ENCODE peak calls at places on chromosomes 13 and 19, in ten cellular contexts. D, A, P, G, B, I, K, W, Y and Z are unnamed samples.
A peak's percentile ranks its signal among the peaks of the same experiment; 100 is the strongest.

GRCh38 chr19:8366961-8367326 is 3.0 kb downstream of the ANGPTL4 start:
- DNase-seq in G (peak; percentile 49), A (no peak), Y (no peak), P (no peak), W (no peak), B (no peak), I (no peak), D (no peak), K (peak; percentile 95), Z (no peak)

GRCh38 chr13:44815507-44816074 is 173.7 kb downstream of the NUFIP1 start:
- DNase-seq in D (peak; percentile 92), A (peak; percentile 72), W (peak; percentile 43), Y (no peak), B (peak; percentile 88), I (peak; percentile 46), P (no peak), G (peak; percentile 67), K (peak; percentile 98), Z (no peak)

GRCh38 chr19:39506944-39507714 is 7.8 kb upstream of the SELENOV start:
- DNase-seq in P (no peak), W (peak; percentile 71), I (peak; percentile 82), G (peak; percentile 91), K (peak; percentile 79), Y (peak; percentile 81), B (no peak), A (no peak), D (peak; percentile 75), Z (no peak)

GRCh38 chr19:11138659-11139526 is 16.7 kb downstream of the SPC24 start:
- DNase-seq in W (peak; percentile 57), P (no peak), K (peak; percentile 82), D (peak; percentile 57), A (peak; percentile 62), G (peak; percentile 88), Y (peak; percentile 68), I (peak; percentile 74), B (peak; percentile 86), Z (no peak)

GRCh38 chr13:93690139-93690538 is 463.5 kb downstream of the GPC6 start:
- DNase-seq in B (no peak), G (peak; percentile 60), Y (no peak), I (no peak), K (peak; percentile 52), W (peak; percentile 48), D (no peak), P (no peak), A (no peak), Z (no peak)

GRCh38 chr13:38957794-38958592 is 32.6 kb downstream of the STOML3 start:
- DNase-seq in Y (no peak), G (no peak), K (no peak), W (no peak), P (no peak), D (no peak), I (no peak), B (no peak), A (no peak), Z (no peak)

GRCh38 chr13:85738696-85739320 is 60.4 kb downstream of the SLITRK6 start:
- DNase-seq in B (no peak), A (no peak), I (no peak), D (peak; percentile 51), Y (no peak), W (no peak), P (no peak), K (no peak), G (no peak), Z (no peak)

GRCh38 chr13:108368240-108368898 is 98.9 kb downstream of the TNFSF13B start:
- DNase-seq in A (no peak), B (no peak), P (no peak), G (no peak), D (no peak), I (no peak), K (no peak), W (no peak), Y (no peak), Z (no peak)

GRCh38 chr19:4902796-4903195 is at the start of gene ARRDC5:
- DNase-seq in D (no peak), K (no peak), A (no peak), P (no peak), G (no peak), I (no peak), B (no peak), W (no peak), Y (no peak), Z (no peak)

GRCh38 chr19:31339405-31339804 is 9.8 kb downstream of the TSHZ3 start:
- DNase-seq in B (no peak), D (no peak), K (no peak), P (no peak), I (peak; percentile 21), G (no peak), W (no peak), A (no peak), Y (no peak), Z (no peak)

GRCh38 chr13:95641291-95641811 is 3.2 kb downstream of the DZIP1 start:
- DNase-seq in I (peak; percentile 66), W (no peak), D (no peak), A (no peak), B (no peak), G (peak; percentile 74), P (no peak), Y (peak; percentile 63), K (peak; percentile 52), Z (no peak)

GRCh38 chr19:6060600-6061391 is 49.5 kb downstream of the RFX2 start:
- DNase-seq in A (no peak), Y (no peak), K (no peak), G (peak; percentile 64), I (peak; percentile 55), W (no peak), B (peak; percentile 91), D (peak; percentile 87), P (no peak), Z (no peak)

GRCh38 chr13:62512194-62513141 is 1096.8 kb upstream of the PCDH20 start:
- DNase-seq in A (no peak), P (peak; percentile 24), I (peak; percentile 73), W (peak; percentile 30), G (peak; percentile 84), B (no peak), K (peak; percentile 32), Y (peak; percentile 68), D (no peak), Z (no peak)

GRCh38 chr19:31283701-31284100 is 65.5 kb downstream of the TSHZ3 start:
- DNase-seq in I (no peak), D (no peak), Y (no peak), G (no peak), B (no peak), A (no peak), K (no peak), P (no peak), W (no peak), Z (no peak)

DNA sequence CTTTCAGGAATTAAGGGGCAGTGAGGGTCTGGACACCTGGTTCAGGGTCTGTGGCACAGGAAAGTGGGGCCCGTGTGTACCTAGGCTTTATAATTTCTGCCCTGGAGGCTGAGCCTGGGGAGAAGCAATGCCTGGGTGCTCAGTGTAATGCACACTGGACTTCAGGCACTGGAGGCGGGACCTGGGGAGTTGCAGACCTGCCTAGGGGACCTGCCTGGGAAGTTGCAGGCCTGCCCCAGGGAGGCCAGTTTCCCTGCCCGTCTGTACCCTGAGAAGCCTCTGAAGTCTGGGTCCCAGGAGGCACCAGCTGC is 2.5 kb upstream of the TMEM59L start:
- DNase-seq in G (peak; percentile 71), I (no peak), K (no peak), P (no peak), W (no peak), D (no peak), A (no peak), Y (no peak), B (no peak), Z (no peak)
- H3K27me3 ChIP-seq in G (peaks cover 95% of the 10 kb centered on the region), I (peaks cover 78% of the 10 kb centered on the region), K (peaks cover 97% of the 10 kb centered on the region), P (peaks cover 31% of the 10 kb centered on the region), W (peaks cover 90% of the 10 kb centered on the region), D (peaks cover 69% of the 10 kb centered on the region), A (no peaks in the 10 kb centered on the region), Y (peaks cover 96% of the 10 kb centered on the region), B (peaks cover 89% of the 10 kb centered on the region), Z (peaks cover 62% of the 10 kb centered on the region)

GRCh38 chr13:114123876-114124275 is 8.5 kb downstream of the RASA3 start:
- DNase-seq in G (no peak), P (no peak), A (no peak), Y (no peak), D (no peak), I (no peak), W (no peak), B (no peak), K (no peak), Z (no peak)

GRCh38 chr13:114124921-114125320 is 7.5 kb downstream of the RASA3 start:
- DNase-seq in K (peak; percentile 59), Y (no peak), D (peak; percentile 79), B (no peak), W (no peak), P (no peak), A (no peak), G (no peak), I (no peak), Z (peak; percentile 78)

GRCh38 chr13:114124486-114124885 is 7.9 kb downstream of the RASA3 start:
- DNase-seq in G (no peak), Y (no peak), I (no peak), K (no peak), W (no peak), P (no peak), A (no peak), D (no peak), B (no peak), Z (no peak)

GRCh38 chr13:114126789-114127472 is 5.5 kb downstream of the RASA3 start:
- DNase-seq in W (no peak), K (no peak), A (no peak), D (no peak), B (no peak), I (no peak), P (no peak), G (no peak), Y (no peak), Z (no peak)

GRCh38 chr13:114125589-114125988 is 6.8 kb downstream of the RASA3 start:
- DNase-seq in I (no peak), A (no peak), W (no peak), D (no peak), B (no peak), Y (no peak), G (no peak), K (no peak), P (no peak), Z (no peak)
- H3K4me1 ChIP-seq in I (peaks cover 5% of the 10 kb centered on the region), A (peaks cover 13% of the 10 kb centered on the region), W (peaks cover 49% of the 10 kb centered on the region), D (peaks cover 3% of the 10 kb centered on the region), B (peaks cover 16% of the 10 kb centered on the region), Y (peaks cover 13% of the 10 kb centered on the region), G (peaks cover 8% of the 10 kb centered on the region), K (peaks cover 40% of the 10 kb centered on the region), P (peaks cover 43% of the 10 kb centered on the region), Z (peaks cover 97% of the 10 kb centered on the region)

GRCh38 chr19:44604241-44604640 is 9.1 kb upstream of the IGSF23 start:
- DNase-seq in Y (no peak), B (no peak), K (no peak), I (no peak), G (no peak), W (no peak), P (no peak), A (no peak), D (no peak), Z (no peak)
- H3K27ac ChIP-seq in Y (no peak overlapping the region), B (peak overlapping the region; percentile 34), K (no peak overlapping the region), I (no peak overlapping the region), G (no peak overlapping the region), W (no peak overlapping the region), P (no peak overlapping the region), A (no peak overlapping the region), D (no peak overlapping the region), Z (no peak overlapping the region)

DNA sequence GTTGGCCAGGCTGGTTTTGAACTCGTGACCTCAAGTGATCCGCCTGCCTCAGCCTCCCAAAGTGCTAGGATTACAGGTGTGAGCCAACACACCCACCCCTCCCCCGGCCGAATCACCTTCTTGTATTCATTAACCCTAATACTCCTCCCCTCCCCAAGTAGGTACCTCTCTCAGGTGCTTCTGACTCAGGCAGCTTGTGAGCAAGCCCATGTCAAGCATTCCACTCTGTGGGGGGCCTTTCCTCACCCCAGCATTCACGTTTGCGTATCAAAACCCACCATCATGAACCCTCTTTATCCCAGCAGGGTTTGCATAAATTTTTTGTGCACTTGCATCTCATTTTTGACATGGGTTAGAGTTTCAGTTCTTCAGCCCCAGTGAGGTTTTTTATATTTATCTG is 23.6 kb upstream of the RFXAP start:
- DNase-seq in I (peak; percentile 81), W (no peak), D (no peak), K (no peak), G (peak; percentile 89), Y (peak; percentile 63), B (no peak), P (no peak), A (no peak), Z (no peak)
- H3K27me3 ChIP-seq in I (no peaks in the 10 kb centered on the region), W (no peaks in the 10 kb centered on the region), D (no peaks in the 10 kb centered on the region), K (no peaks in the 10 kb centered on the region), G (no peaks in the 10 kb centered on the region), Y (no peaks in the 10 kb centered on the region), B (no peaks in the 10 kb centered on the region), P (no peaks in the 10 kb centered on the region), A (no peaks in the 10 kb centered on the region), Z (no peaks in the 10 kb centered on the region)